ENCODE peak calls at places on chromosomes 7 and 10, in four cellular contexts. One of them, this sample, is unnamed. For H3K4me1 and H3K36me3, the result is how much of the 10 kb centered on the place peaks cover.

GRCh38 chr10:78623577-78624215 is 445.1 kb upstream of the ZMIZ1 start:
- DNase-seq in GM23338: no peak
- DNase-seq in psoas muscle: no peak
- DNase-seq in colonic mucosa: no peak
- DNase-seq in this sample: no peak

GRCh38 chr7:107660381-107661080 is at the start of gene SLC26A4:
- DNase-seq in GM23338: peak
- DNase-seq in psoas muscle: peak
- DNase-seq in colonic mucosa: no peak
- DNase-seq in this sample: no peak

GRCh38 chr7:41705109-41705871 is 2.4 kb upstream of the INHBA start:
- DNase-seq in GM23338: peak
- DNase-seq in psoas muscle: peak
- DNase-seq in colonic mucosa: peak
- DNase-seq in this sample: peak

GRCh38 chr7:29350351-29350750 is 155.8 kb downstream of the CHN2 start:
- DNase-seq in GM23338: no peak
- DNase-seq in psoas muscle: no peak
- DNase-seq in colonic mucosa: no peak
- DNase-seq in this sample: no peak

GRCh38 chr7:27608776-27609495 is 53.7 kb downstream of the HIBADH start:
- DNase-seq in GM23338: no peak
- DNase-seq in psoas muscle: no peak
- DNase-seq in colonic mucosa: no peak
- DNase-seq in this sample: no peak

GRCh38 chr7:100476903-100477870 is 1.8 kb downstream of the TSC22D4 start:
- DNase-seq in GM23338: peak
- DNase-seq in psoas muscle: no peak
- DNase-seq in colonic mucosa: peak
- DNase-seq in this sample: no peak

GRCh38 chr7:31023877-31024276 is 28.2 kb upstream of the ADCYAP1R1 start:
- DNase-seq in GM23338: no peak
- DNase-seq in psoas muscle: no peak
- DNase-seq in colonic mucosa: no peak
- DNase-seq in this sample: no peak

GRCh38 chr7:11701829-11702560 is 130.0 kb downstream of the THSD7A start:
- DNase-seq in GM23338: peak
- DNase-seq in psoas muscle: no peak
- DNase-seq in colonic mucosa: no peak
- DNase-seq in this sample: no peak

GRCh38 chr10:51397695-51398094 is 301.7 kb downstream of the CSTF2T start:
- DNase-seq in GM23338: no peak
- DNase-seq in psoas muscle: peak
- DNase-seq in colonic mucosa: peak
- DNase-seq in this sample: peak

GRCh38 chr10:58028597-58029366 is 238.9 kb downstream of the IPMK start:
- DNase-seq in GM23338: no peak
- DNase-seq in psoas muscle: no peak
- DNase-seq in colonic mucosa: no peak
- DNase-seq in this sample: no peak

GRCh38 chr7:98352621-98353020 is 48.3 kb downstream of the BAIAP2L1 start:
- DNase-seq in GM23338: no peak
- DNase-seq in psoas muscle: no peak
- DNase-seq in colonic mucosa: peak
- DNase-seq in this sample: no peak

GRCh38 chr10:65620404-65621048 is 1305.3 kb upstream of the LRRTM3 start:
- DNase-seq in GM23338: no peak
- DNase-seq in psoas muscle: no peak
- DNase-seq in colonic mucosa: no peak
- DNase-seq in this sample: no peak

GRCh38 chr10:112732277-112732891 is 217.7 kb upstream of the TCF7L2 start:
- DNase-seq in GM23338: no peak
- DNase-seq in psoas muscle: no peak
- DNase-seq in colonic mucosa: no peak
- DNase-seq in this sample: no peak

GRCh38 chr7:83732305-83732704 is 83.4 kb upstream of the SEMA3E start:
- DNase-seq in GM23338: no peak
- DNase-seq in psoas muscle: no peak
- DNase-seq in colonic mucosa: no peak
- DNase-seq in this sample: no peak

GRCh38 chr7:932651-932975 is 21.9 kb downstream of the ADAP1 start:
- DNase-seq in GM23338: no peak
- DNase-seq in psoas muscle: no peak
- DNase-seq in colonic mucosa: no peak
- DNase-seq in this sample: no peak

GRCh38 chr7:25303380-25304321 is 75.4 kb upstream of the NPVF start:
- DNase-seq in GM23338: peak
- DNase-seq in psoas muscle: no peak
- DNase-seq in colonic mucosa: no peak
- DNase-seq in this sample: no peak

GRCh38 chr10:116815641-116816415 is 33.5 kb upstream of the ENO4 start:
- DNase-seq in GM23338: no peak
- DNase-seq in psoas muscle: no peak
- DNase-seq in colonic mucosa: no peak
- DNase-seq in this sample: no peak

GRCh38 chr7:29385214-29385613 is 178.4 kb upstream of the PRR15 start:
- DNase-seq in GM23338: no peak
- DNase-seq in psoas muscle: no peak
- DNase-seq in colonic mucosa: no peak
- DNase-seq in this sample: no peak

GRCh38 chr7:134444198-134444960 is 14.5 kb downstream of the AKR1B1 start:
- DNase-seq in GM23338: no peak
- DNase-seq in psoas muscle: no peak
- DNase-seq in colonic mucosa: no peak
- DNase-seq in this sample: peak

GRCh38 chr7:101294039-101294831 is 27.4 kb downstream of the IFT22 start:
- DNase-seq in GM23338: peak
- DNase-seq in psoas muscle: no peak
- DNase-seq in colonic mucosa: no peak
- DNase-seq in this sample: no peak

GRCh38 chr7:110774066-110774465 is 316.9 kb upstream of the LRRN3 start:
- DNase-seq in GM23338: no peak
- DNase-seq in psoas muscle: no peak
- DNase-seq in colonic mucosa: no peak
- DNase-seq in this sample: no peak

GRCh38 chr7:64558781-64559180 is 4.1 kb downstream of the ZNF680 start:
- DNase-seq in GM23338: no peak
- DNase-seq in psoas muscle: no peak
- DNase-seq in colonic mucosa: no peak
- DNase-seq in this sample: no peak

GRCh38 chr7:1639071-1639470 is 31.0 kb upstream of the ELFN1 start:
- DNase-seq in GM23338: no peak
- DNase-seq in psoas muscle: no peak
- DNase-seq in colonic mucosa: no peak
- DNase-seq in this sample: peak

GRCh38 chr7:138980575-138981285 is 459 bp downstream of the KIAA1549 start:
- DNase-seq in GM23338: peak
- DNase-seq in psoas muscle: no peak
- DNase-seq in colonic mucosa: no peak
- DNase-seq in this sample: peak

GRCh38 chr10:4514445-4515108 is 311.4 kb upstream of the AKR1E2 start:
- DNase-seq in GM23338: no peak
- DNase-seq in psoas muscle: peak
- DNase-seq in colonic mucosa: peak
- DNase-seq in this sample: peak

GRCh38 chr10:27618036-27618615 is 114.0 kb downstream of the RAB18 start:
- DNase-seq in GM23338: no peak
- DNase-seq in psoas muscle: no peak
- DNase-seq in colonic mucosa: no peak
- DNase-seq in this sample: no peak

GRCh38 chr10:102721954-102722353 is 7.5 kb downstream of the SFXN2 start:
- DNase-seq in GM23338: no peak
- DNase-seq in psoas muscle: no peak
- DNase-seq in colonic mucosa: no peak
- DNase-seq in this sample: no peak

GRCh38 chr10:64385355-64385754 is 864.2 kb downstream of the REEP3 start:
- DNase-seq in GM23338: peak
- DNase-seq in psoas muscle: no peak
- DNase-seq in colonic mucosa: no peak
- DNase-seq in this sample: no peak

GRCh38 chr10:24439935-24440334 is 231.0 kb downstream of the KIAA1217 start:
- DNase-seq in GM23338: no peak
- DNase-seq in psoas muscle: no peak
- DNase-seq in colonic mucosa: no peak
- DNase-seq in this sample: no peak

GRCh38 chr10:24434961-24435360 is 226.0 kb downstream of the KIAA1217 start:
- DNase-seq in GM23338: no peak
- DNase-seq in psoas muscle: no peak
- DNase-seq in colonic mucosa: no peak
- DNase-seq in this sample: no peak

GRCh38 chr10:24435374-24435773 is 226.4 kb downstream of the KIAA1217 start:
- DNase-seq in GM23338: no peak
- DNase-seq in psoas muscle: no peak
- DNase-seq in colonic mucosa: no peak
- DNase-seq in this sample: no peak

GRCh38 chr10:24438800-24439199 is 229.9 kb downstream of the KIAA1217 start:
- DNase-seq in GM23338: no peak
- DNase-seq in psoas muscle: no peak
- DNase-seq in colonic mucosa: no peak
- DNase-seq in this sample: no peak

GRCh38 chr10:24437302-24437701 is 228.4 kb downstream of the KIAA1217 start:
- DNase-seq in GM23338: peak
- DNase-seq in psoas muscle: no peak
- DNase-seq in colonic mucosa: no peak
- DNase-seq in this sample: no peak
- H3K4me1 ChIP-seq in GM23338: under half
- H3K4me1 ChIP-seq in psoas muscle: under half
- H3K4me1 ChIP-seq in colonic mucosa: under half
- H3K4me1 ChIP-seq in this sample: under half

GRCh38 chr7:74058486-74058885 is 25.1 kb upstream of the LIMK1 start:
- DNase-seq in GM23338: no peak
- DNase-seq in psoas muscle: no peak
- DNase-seq in colonic mucosa: no peak
- DNase-seq in this sample: no peak

GRCh38 chr7:74057987-74058386 is 25.6 kb upstream of the LIMK1 start:
- DNase-seq in GM23338: no peak
- DNase-seq in psoas muscle: no peak
- DNase-seq in colonic mucosa: no peak
- DNase-seq in this sample: no peak

GRCh38 chr7:74059037-74059436 is 24.6 kb upstream of the LIMK1 start:
- DNase-seq in GM23338: no peak
- DNase-seq in psoas muscle: no peak
- DNase-seq in colonic mucosa: no peak
- DNase-seq in this sample: no peak

GRCh38 chr7:74061840-74062539 is 21.6 kb upstream of the LIMK1 start:
- DNase-seq in GM23338: no peak
- DNase-seq in psoas muscle: peak
- DNase-seq in colonic mucosa: peak
- DNase-seq in this sample: peak

GRCh38 chr7:74059681-74060588 is 23.7 kb upstream of the LIMK1 start:
- DNase-seq in GM23338: no peak
- DNase-seq in psoas muscle: no peak
- DNase-seq in colonic mucosa: peak
- DNase-seq in this sample: no peak
- H3K36me3 ChIP-seq in GM23338: under half
- H3K36me3 ChIP-seq in psoas muscle: under half
- H3K36me3 ChIP-seq in colonic mucosa: under half
- H3K36me3 ChIP-seq in this sample: under half

GRCh38 chr10:120506674-120507073 is 49.6 kb downstream of the PLPP4 start:
- DNase-seq in GM23338: no peak
- DNase-seq in psoas muscle: no peak
- DNase-seq in colonic mucosa: no peak
- DNase-seq in this sample: no peak
- H3K4me1 ChIP-seq in GM23338: under half
- H3K4me1 ChIP-seq in psoas muscle: under half
- H3K4me1 ChIP-seq in colonic mucosa: under half
- H3K4me1 ChIP-seq in this sample: under half

GRCh38 chr10:126496771-126497545 is 108.7 kb upstream of the ADAM12 start:
- DNase-seq in GM23338: no peak
- DNase-seq in psoas muscle: no peak
- DNase-seq in colonic mucosa: no peak
- DNase-seq in this sample: no peak
- H3K36me3 ChIP-seq in GM23338: under half
- H3K36me3 ChIP-seq in psoas muscle: under half
- H3K36me3 ChIP-seq in colonic mucosa: under half
- H3K36me3 ChIP-seq in this sample: under half

DNA sequence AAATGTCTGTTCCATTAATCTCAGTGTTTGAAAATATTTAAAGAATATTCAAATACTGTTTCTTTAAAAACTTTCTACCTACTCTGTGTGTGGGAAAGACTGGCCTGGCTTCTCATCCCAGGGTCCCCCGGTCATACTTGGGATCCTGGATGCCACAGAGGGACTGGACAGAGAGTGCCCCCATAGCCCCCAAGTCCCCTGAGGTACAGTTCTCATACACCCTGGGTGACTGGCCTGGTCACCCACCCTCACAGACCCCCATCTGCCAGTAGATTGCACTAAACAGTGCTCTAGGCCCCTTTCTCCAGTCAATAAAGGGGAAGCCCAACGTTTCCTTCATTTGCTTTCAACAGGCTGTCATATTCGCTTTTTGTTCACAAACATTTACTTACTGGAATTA is 3.0 kb downstream of the TMEM273 start:
- DNase-seq in GM23338: no peak
- DNase-seq in psoas muscle: no peak
- DNase-seq in colonic mucosa: no peak
- DNase-seq in this sample: no peak
- H3K4me1 ChIP-seq in GM23338: under half
- H3K4me1 ChIP-seq in psoas muscle: under half
- H3K4me1 ChIP-seq in colonic mucosa: under half
- H3K4me1 ChIP-seq in this sample: half or more